ENCODE peak calls at places on chromosomes 7 and 10, in four cellular contexts. One of them, this sample, is unnamed.

GRCh38 chr7:151851160-151851751 is 25.7 kb downstream of the PRKAG2 start:
- DNase-seq in ovary: no peak
- DNase-seq in SK-N-SH: no peak
- DNase-seq in T-helper 2 cell: no peak
- DNase-seq in this sample: no peak

GRCh38 chr10:111993321-111993720 is 190.2 kb downstream of the GPAM start:
- DNase-seq in SK-N-SH: no peak
- DNase-seq in T-helper 2 cell: no peak
- DNase-seq in ovary: no peak
- DNase-seq in this sample: no peak

GRCh38 chr7:129271500-129272355 is 46.9 kb downstream of the AHCYL2 start:
- DNase-seq in T-helper 2 cell: peak; percentile 46
- DNase-seq in ovary: no peak
- DNase-seq in SK-N-SH: peak; percentile 57
- DNase-seq in this sample: no peak

GRCh38 chr7:70301673-70302072 is 703.4 kb downstream of the AUTS2 start:
- DNase-seq in ovary: no peak
- DNase-seq in T-helper 2 cell: no peak
- DNase-seq in SK-N-SH: no peak
- DNase-seq in this sample: no peak

GRCh38 chr10:129141492-129141891 is 325.5 kb upstream of the MGMT start:
- DNase-seq in SK-N-SH: peak; percentile 66
- DNase-seq in ovary: no peak
- DNase-seq in T-helper 2 cell: no peak
- DNase-seq in this sample: no peak

GRCh38 chr10:88865281-88865876 is 13.7 kb upstream of the ANKRD22 start:
- DNase-seq in T-helper 2 cell: no peak
- DNase-seq in SK-N-SH: no peak
- DNase-seq in ovary: no peak
- DNase-seq in this sample: no peak

GRCh38 chr10:13382759-13383753 is 35.0 kb upstream of the SEPHS1 start:
- DNase-seq in ovary: no peak
- DNase-seq in SK-N-SH: no peak
- DNase-seq in T-helper 2 cell: no peak
- DNase-seq in this sample: no peak

GRCh38 chr10:44386546-44387052 is 1.7 kb upstream of the CXCL12 start:
- DNase-seq in T-helper 2 cell: no peak
- DNase-seq in SK-N-SH: peak; percentile 95
- DNase-seq in ovary: peak; percentile 49
- DNase-seq in this sample: peak; percentile 68

GRCh38 chr10:72334196-72334831 is 20.4 kb downstream of the DNAJB12 start:
- DNase-seq in SK-N-SH: peak; percentile 77
- DNase-seq in ovary: peak; percentile 84
- DNase-seq in T-helper 2 cell: no peak
- DNase-seq in this sample: no peak

GRCh38 chr7:37986780-37987380 is 66.4 kb downstream of the EPDR1 start:
- DNase-seq in T-helper 2 cell: no peak
- DNase-seq in ovary: no peak
- DNase-seq in SK-N-SH: no peak
- DNase-seq in this sample: no peak

GRCh38 chr10:44640429-44640828 is 255.5 kb upstream of the CXCL12 start:
- DNase-seq in SK-N-SH: no peak
- DNase-seq in ovary: no peak
- DNase-seq in T-helper 2 cell: no peak
- DNase-seq in this sample: no peak

This sample was measured in uterus.